ENCODE peak calls at places on chromosomes 3 and 15, in six cellular contexts. One of them, this sample, is unnamed.

GRCh38 chr15:28987337-28987736 is 101.6 kb downstream of the APBA2 start:
- DNase-seq in H1: no peak
- DNase-seq in SK-N-SH: no peak
- DNase-seq in GM12878: no peak
- DNase-seq in HepG2: no peak
- DNase-seq in K562: no peak
- DNase-seq in this sample: no peak

GRCh38 chr3:71541313-71541712 is 42.2 kb downstream of the FOXP1 start:
- DNase-seq in GM12878: no peak
- DNase-seq in HepG2: no peak
- DNase-seq in K562: peak
- DNase-seq in H1: no peak
- DNase-seq in SK-N-SH: no peak
- DNase-seq in this sample: no peak

GRCh38 chr15:57334257-57334656 is 42.0 kb upstream of the CGNL1 start:
- DNase-seq in K562: peak
- DNase-seq in SK-N-SH: no peak
- DNase-seq in GM12878: no peak
- DNase-seq in H1: no peak
- DNase-seq in HepG2: no peak
- DNase-seq in this sample: no peak

GRCh38 chr15:57427367-57427821 is 51.1 kb downstream of the CGNL1 start:
- DNase-seq in HepG2: peak
- DNase-seq in H1: peak
- DNase-seq in SK-N-SH: no peak
- DNase-seq in K562: no peak
- DNase-seq in GM12878: no peak
- DNase-seq in this sample: no peak

GRCh38 chr15:45371546-45371945 is 6.8 kb downstream of the GATM start:
- DNase-seq in H1: no peak
- DNase-seq in SK-N-SH: no peak
- DNase-seq in K562: no peak
- DNase-seq in HepG2: no peak
- DNase-seq in GM12878: no peak
- DNase-seq in this sample: no peak

GRCh38 chr3:188979669-188980311 is 192.0 kb upstream of the TPRG1 start:
- DNase-seq in K562: no peak
- DNase-seq in HepG2: no peak
- DNase-seq in SK-N-SH: no peak
- DNase-seq in H1: no peak
- DNase-seq in GM12878: no peak
- DNase-seq in this sample: no peak

GRCh38 chr15:80588801-80589200 is 106.3 kb upstream of the ABHD17C start:
- DNase-seq in K562: no peak
- DNase-seq in HepG2: peak
- DNase-seq in SK-N-SH: no peak
- DNase-seq in H1: no peak
- DNase-seq in GM12878: no peak
- DNase-seq in this sample: no peak

GRCh38 chr15:66481107-66481856 is 16.3 kb downstream of the SNAPC5 start:
- DNase-seq in SK-N-SH: no peak
- DNase-seq in K562: peak
- DNase-seq in H1: no peak
- DNase-seq in GM12878: no peak
- DNase-seq in HepG2: no peak
- DNase-seq in this sample: no peak

GRCh38 chr15:44728576-44729393 is 7.5 kb upstream of the TRIM69 start:
- DNase-seq in K562: peak
- DNase-seq in HepG2: peak
- DNase-seq in H1: peak
- DNase-seq in SK-N-SH: peak
- DNase-seq in GM12878: peak
- DNase-seq in this sample: peak

GRCh38 chr3:106611841-106612240 is 743.0 kb upstream of the CBLB start:
- DNase-seq in H1: no peak
- DNase-seq in K562: no peak
- DNase-seq in GM12878: no peak
- DNase-seq in SK-N-SH: no peak
- DNase-seq in HepG2: no peak
- DNase-seq in this sample: no peak

GRCh38 chr3:38521391-38521987 is 25.3 kb downstream of the EXOG start:
- DNase-seq in H1: no peak
- DNase-seq in SK-N-SH: peak
- DNase-seq in HepG2: peak
- DNase-seq in GM12878: peak
- DNase-seq in K562: peak
- DNase-seq in this sample: no peak

GRCh38 chr15:55224892-55225291 is 28.2 kb upstream of the RSL24D1 start:
- DNase-seq in SK-N-SH: no peak
- DNase-seq in H1: no peak
- DNase-seq in HepG2: no peak
- DNase-seq in GM12878: peak
- DNase-seq in K562: no peak
- DNase-seq in this sample: peak

GRCh38 chr3:9955611-9956352 is 3.6 kb upstream of the PRRT3 start:
- DNase-seq in SK-N-SH: no peak
- DNase-seq in H1: no peak
- DNase-seq in K562: no peak
- DNase-seq in HepG2: no peak
- DNase-seq in GM12878: no peak
- DNase-seq in this sample: no peak

GRCh38 chr3:58274027-58274614 is 31.9 kb upstream of the RPP14 start:
- DNase-seq in K562: no peak
- DNase-seq in HepG2: no peak
- DNase-seq in GM12878: no peak
- DNase-seq in SK-N-SH: no peak
- DNase-seq in H1: no peak
- DNase-seq in this sample: no peak

GRCh38 chr15:69782155-69782658 is 315.5 kb downstream of the TLE3 start:
- DNase-seq in K562: no peak
- DNase-seq in SK-N-SH: no peak
- DNase-seq in HepG2: no peak
- DNase-seq in GM12878: no peak
- DNase-seq in H1: no peak
- DNase-seq in this sample: no peak

GRCh38 chr15:51625236-51625635 is 2.7 kb upstream of the DMXL2 start:
- DNase-seq in GM12878: peak
- DNase-seq in SK-N-SH: no peak
- DNase-seq in H1: no peak
- DNase-seq in K562: no peak
- DNase-seq in HepG2: no peak
- DNase-seq in this sample: no peak

GRCh38 chr3:151308089-151308488 is 8.5 kb downstream of the GPR87 start:
- DNase-seq in HepG2: no peak
- DNase-seq in SK-N-SH: no peak
- DNase-seq in GM12878: no peak
- DNase-seq in K562: no peak
- DNase-seq in H1: no peak
- DNase-seq in this sample: no peak

GRCh38 chr3:182925330-182925943 is 54.9 kb downstream of the DCUN1D1 start:
- DNase-seq in K562: no peak
- DNase-seq in H1: no peak
- DNase-seq in SK-N-SH: no peak
- DNase-seq in GM12878: peak
- DNase-seq in HepG2: no peak
- DNase-seq in this sample: no peak

GRCh38 chr15:64209680-64210334 is 47.0 kb upstream of the PPIB start:
- DNase-seq in HepG2: peak
- DNase-seq in GM12878: peak
- DNase-seq in K562: no peak
- DNase-seq in SK-N-SH: peak
- DNase-seq in H1: no peak
- DNase-seq in this sample: peak

GRCh38 chr3:8220291-8220690 is 281.3 kb upstream of the LMCD1 start:
- DNase-seq in SK-N-SH: no peak
- DNase-seq in GM12878: no peak
- DNase-seq in HepG2: peak
- DNase-seq in K562: no peak
- DNase-seq in H1: no peak
- DNase-seq in this sample: no peak

GRCh38 chr15:60907233-60907947 is 321.7 kb downstream of the RORA start:
- DNase-seq in SK-N-SH: no peak
- DNase-seq in K562: no peak
- DNase-seq in HepG2: no peak
- DNase-seq in GM12878: no peak
- DNase-seq in H1: no peak
- DNase-seq in this sample: no peak

GRCh38 chr15:84142888-84143337 is 92.7 kb upstream of the GOLGA6L4 start:
- DNase-seq in H1: peak
- DNase-seq in SK-N-SH: peak
- DNase-seq in K562: peak
- DNase-seq in HepG2: peak
- DNase-seq in GM12878: peak
- DNase-seq in this sample: peak

GRCh38 chr15:33007295-33007855 is 187.1 kb downstream of the FMN1 start:
- DNase-seq in K562: no peak
- DNase-seq in H1: no peak
- DNase-seq in GM12878: no peak
- DNase-seq in SK-N-SH: no peak
- DNase-seq in HepG2: no peak
- DNase-seq in this sample: no peak

GRCh38 chr15:33009603-33010002 is 184.9 kb downstream of the FMN1 start:
- DNase-seq in K562: no peak
- DNase-seq in GM12878: no peak
- DNase-seq in HepG2: no peak
- DNase-seq in H1: no peak
- DNase-seq in SK-N-SH: no peak
- DNase-seq in this sample: no peak

GRCh38 chr15:33008284-33009011 is 186.1 kb downstream of the FMN1 start:
- DNase-seq in SK-N-SH: no peak
- DNase-seq in H1: no peak
- DNase-seq in K562: no peak
- DNase-seq in GM12878: no peak
- DNase-seq in HepG2: no peak
- DNase-seq in this sample: no peak

GRCh38 chr15:33011976-33012375 is 182.5 kb downstream of the FMN1 start:
- DNase-seq in H1: no peak
- DNase-seq in GM12878: no peak
- DNase-seq in SK-N-SH: no peak
- DNase-seq in HepG2: no peak
- DNase-seq in K562: no peak
- DNase-seq in this sample: no peak

GRCh38 chr15:33009026-33009425 is 185.5 kb downstream of the FMN1 start:
- DNase-seq in H1: no peak
- DNase-seq in HepG2: no peak
- DNase-seq in GM12878: no peak
- DNase-seq in SK-N-SH: no peak
- DNase-seq in K562: no peak
- DNase-seq in this sample: no peak
- TF ChIP-seq GABPA in H1: no peak
- TF ChIP-seq GABPA in HepG2: no peak
- TF ChIP-seq GABPA in GM12878: no peak
- TF ChIP-seq GABPA in SK-N-SH: no peak
- TF ChIP-seq GABPA in K562: no peak
- TF ChIP-seq GABPA in this sample: no peak

GRCh38 chr3:30198162-30198561 is 408.2 kb upstream of the TGFBR2 start:
- DNase-seq in GM12878: no peak
- DNase-seq in SK-N-SH: no peak
- DNase-seq in HepG2: no peak
- DNase-seq in H1: no peak
- DNase-seq in K562: no peak
- DNase-seq in this sample: peak

GRCh38 chr3:30195352-30195751 is 411.0 kb upstream of the TGFBR2 start:
- DNase-seq in K562: no peak
- DNase-seq in GM12878: no peak
- DNase-seq in HepG2: no peak
- DNase-seq in SK-N-SH: no peak
- DNase-seq in H1: no peak
- DNase-seq in this sample: no peak

GRCh38 chr3:30188713-30189112 is 417.7 kb upstream of the TGFBR2 start:
- DNase-seq in H1: no peak
- DNase-seq in SK-N-SH: no peak
- DNase-seq in K562: no peak
- DNase-seq in GM12878: no peak
- DNase-seq in HepG2: no peak
- DNase-seq in this sample: no peak

GRCh38 chr3:30199096-30199734 is 407.2 kb upstream of the TGFBR2 start:
- DNase-seq in HepG2: peak
- DNase-seq in H1: peak
- DNase-seq in K562: peak
- DNase-seq in GM12878: no peak
- DNase-seq in SK-N-SH: peak
- DNase-seq in this sample: peak

GRCh38 chr3:30193625-30194044 is 412.8 kb upstream of the TGFBR2 start:
- DNase-seq in SK-N-SH: no peak
- DNase-seq in H1: no peak
- DNase-seq in K562: no peak
- DNase-seq in HepG2: peak
- DNase-seq in GM12878: no peak
- DNase-seq in this sample: peak
- TF ChIP-seq GABPA in SK-N-SH: no peak
- TF ChIP-seq GABPA in H1: no peak
- TF ChIP-seq GABPA in K562: no peak
- TF ChIP-seq GABPA in HepG2: no peak
- TF ChIP-seq GABPA in GM12878: no peak
- TF ChIP-seq GABPA in this sample: no peak

DNA sequence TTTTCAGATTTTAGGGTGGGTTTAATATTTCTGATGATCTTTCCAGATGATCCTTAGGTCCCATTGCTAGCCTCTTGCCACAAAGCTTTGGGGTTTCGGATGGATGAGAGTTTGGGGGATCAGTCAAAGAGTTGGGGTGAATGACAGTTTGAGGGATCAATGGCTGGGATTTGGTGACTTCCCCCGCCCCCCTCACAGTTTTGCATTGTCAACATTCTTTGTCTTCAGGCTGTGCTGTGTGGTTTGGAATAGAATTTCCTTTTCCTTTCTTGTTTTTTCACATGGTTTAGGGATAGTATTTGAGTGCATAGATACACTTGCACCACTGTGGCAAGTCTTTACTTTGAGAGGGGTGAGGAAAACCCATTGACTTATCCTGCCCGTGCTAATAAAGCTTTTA is 14.3 kb downstream of the MEF2A start:
- DNase-seq in GM12878: no peak
- DNase-seq in HepG2: no peak
- DNase-seq in K562: no peak
- DNase-seq in SK-N-SH: no peak
- DNase-seq in H1: no peak
- DNase-seq in this sample: no peak
- TF ChIP-seq GABPA in GM12878: no peak
- TF ChIP-seq GABPA in HepG2: no peak
- TF ChIP-seq GABPA in K562: no peak
- TF ChIP-seq GABPA in SK-N-SH: no peak
- TF ChIP-seq GABPA in H1: no peak
- TF ChIP-seq GABPA in this sample: no peak

DNA sequence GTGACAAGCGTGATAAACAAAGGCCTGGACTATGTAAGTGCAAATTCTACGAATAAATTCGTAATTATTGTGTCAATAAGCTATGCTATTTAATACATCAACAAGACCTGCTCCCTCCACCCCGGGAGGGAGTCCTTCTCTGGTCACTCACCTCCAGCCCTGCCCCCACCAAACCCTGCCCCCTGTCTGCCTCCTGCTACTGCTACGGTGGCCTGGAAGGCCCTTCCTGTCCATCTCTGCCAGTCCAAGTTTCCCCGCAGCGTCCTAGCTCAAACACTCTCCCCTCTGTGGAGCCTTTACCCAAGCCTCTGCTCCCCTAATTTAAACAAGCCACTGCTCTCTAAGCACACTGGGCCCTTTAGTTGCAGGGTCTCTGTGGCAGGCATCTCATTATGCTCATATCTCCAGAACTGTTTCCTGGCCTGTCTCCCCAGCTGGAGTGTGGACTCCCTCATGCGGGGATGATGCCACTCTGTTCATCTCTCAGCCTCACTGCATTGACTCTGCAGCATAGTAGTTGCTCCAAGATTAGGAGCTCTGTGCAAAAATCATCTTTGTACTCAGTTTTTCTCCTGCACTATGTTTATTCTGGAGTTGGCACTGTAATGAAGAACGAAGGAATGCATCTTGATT is 241.2 kb downstream of the NTRK3 start:
- DNase-seq in HepG2: no peak
- DNase-seq in K562: no peak
- DNase-seq in SK-N-SH: no peak
- DNase-seq in H1: no peak
- DNase-seq in GM12878: no peak
- DNase-seq in this sample: no peak
- TF ChIP-seq GABPA in HepG2: peak
- TF ChIP-seq GABPA in K562: no peak
- TF ChIP-seq GABPA in SK-N-SH: no peak
- TF ChIP-seq GABPA in H1: no peak
- TF ChIP-seq GABPA in GM12878: no peak
- TF ChIP-seq GABPA in this sample: no peak